ENCODE peak calls at places on chromosomes 11 and 22, in four cellular contexts. U is A549, N is H9, L is stomach. T is an unnamed sample.

GRCh38 chr11:97140885-97141494 is 751.2 kb downstream of the JRKL start:
- DNase-seq in U (peak; percentile 2), N (no peak), L (no peak), T (no peak)

GRCh38 chr11:121936375-121936774 is 179.6 kb downstream of the BLID start:
- DNase-seq in N (no peak), L (no peak), U (no peak), T (no peak)

GRCh38 chr22:26617251-26618199 is at the start of gene CRYBB1:
- DNase-seq in U (no peak), N (no peak), L (no peak), T (no peak)

GRCh38 chr11:105226062-105226461 is 86.5 kb upstream of the CARD18 start:
- DNase-seq in U (no peak), L (no peak), N (no peak), T (no peak)

GRCh38 chr22:18994780-18995711 is 59.0 kb upstream of the PRODH start:
- DNase-seq in U (peak; percentile 43), N (no peak), L (no peak), T (no peak)

GRCh38 chr22:21652010-21652546 is 10.0 kb downstream of the SDF2L1 start:
- DNase-seq in U (peak; percentile 72), L (peak; percentile 91), N (peak; percentile 92), T (peak; percentile 61)

GRCh38 chr11:122977455-122978302 is 4.0 kb downstream of the BSX start:
- DNase-seq in L (no peak), U (no peak), N (peak; percentile 82), T (no peak)

GRCh38 chr11:6568191-6568918 is 35.1 kb downstream of the RRP8 start:
- DNase-seq in L (peak; percentile 66), U (peak; percentile 24), N (peak; percentile 73), T (no peak)

GRCh38 chr22:39625554-39626537 is 55.3 kb downstream of the CACNA1I start:
- DNase-seq in N (no peak), U (no peak), L (no peak), T (no peak)

GRCh38 chr11:112884012-112884767 is 77.0 kb upstream of the NCAM1 start:
- DNase-seq in L (no peak), U (no peak), N (no peak), T (no peak)

GRCh38 chr11:26698224-26698623 is 23.6 kb downstream of the SLC5A12 start:
- DNase-seq in U (no peak), L (no peak), N (no peak), T (no peak)

GRCh38 chr22:44587004-44587793 is 89.2 kb upstream of the RTL6 start:
- DNase-seq in U (peak; percentile 11), L (no peak), N (no peak), T (no peak)

GRCh38 chr11:126354631-126355323 is 709 bp upstream of the ST3GAL4 start:
- DNase-seq in L (no peak), U (no peak), N (no peak), T (no peak)

GRCh38 chr11:134497586-134497985 is 85.5 kb upstream of the B3GAT1 start:
- DNase-seq in N (no peak), L (peak; percentile 74), U (no peak), T (no peak)

GRCh38 chr11:118194835-118195627 is 18.6 kb upstream of the SCN2B start:
- DNase-seq in U (peak; percentile 68), N (no peak), L (peak; percentile 94), T (no peak)

GRCh38 chr11:116176484-116177005 is 596.2 kb downstream of the BUD13 start:
- DNase-seq in U (no peak), L (no peak), N (no peak), T (no peak)

GRCh38 chr11:29629281-29629680 is 387.5 kb downstream of the KCNA4 start:
- DNase-seq in N (no peak), U (no peak), L (no peak), T (no peak)

GRCh38 chr11:55501014-55501413 is 53.3 kb upstream of the OR4C15 start:
- DNase-seq in N (no peak), U (no peak), L (no peak), T (no peak)

GRCh38 chr11:55497068-55497467 is 57.2 kb upstream of the OR4C15 start:
- DNase-seq in N (no peak), U (no peak), L (no peak), T (no peak)
- H3K9me3 ChIP-seq in N (peaks cover 79% of the 10 kb centered on the region), U (peaks cover 7% of the 10 kb centered on the region), L (peaks cover 34% of the 10 kb centered on the region), T (peaks cover 33% of the 10 kb centered on the region)

GRCh38 chr11:81870815-81871214 is 862.8 kb downstream of the FAM181B start:
- DNase-seq in N (no peak), U (no peak), L (no peak), T (no peak)

GRCh38 chr11:81870066-81870412 is 863.6 kb downstream of the FAM181B start:
- DNase-seq in N (no peak), U (no peak), L (no peak), T (no peak)

GRCh38 chr11:81869337-81870065 is 864.2 kb downstream of the FAM181B start:
- DNase-seq in L (peak; percentile 44), N (no peak), U (no peak), T (peak; percentile 73)

GRCh38 chr11:81874627-81875026 is 859.0 kb downstream of the FAM181B start:
- DNase-seq in L (no peak), U (no peak), N (no peak), T (no peak)
- H3K27ac ChIP-seq in L (no peak overlapping the region), U (no peak overlapping the region), N (no peak overlapping the region), T (no peak overlapping the region)

GRCh38 chr11:66275396-66275795 is 2.6 kb upstream of the CNIH2 start:
- DNase-seq in L (no peak), N (no peak), U (no peak), T (no peak)
- TF ChIP-seq CTCF in L (no peak), N (no peak), U (no peak), T (no peak)

GRCh38 chr22:49470741-49471134 is 356.9 kb downstream of the BRD1 start:
- DNase-seq in N (no peak), L (no peak), U (no peak), T (no peak)
- H3K9me3 ChIP-seq in N (no peaks in the 10 kb centered on the region), L (no peaks in the 10 kb centered on the region), U (no peaks in the 10 kb centered on the region), T (no peaks in the 10 kb centered on the region)